ENCODE peak calls at places on chromosomes 7 and 10, in six cellular contexts. G is BJ, V is bronchial epithelial cell, R is mucosa of descending colon, B is mammary epithelial cell, E is GM12878. W is an unnamed sample.

GRCh38 chr10:107517811-107518210 is 353.3 kb upstream of the SORCS1 start:
- DNase-seq in G (no peak), V (no peak), R (no peak), B (no peak), E (no peak), W (no peak)

GRCh38 chr10:95445837-95446347 is 115.3 kb downstream of the SORBS1 start:
- DNase-seq in G (peak; percentile 18), V (peak; percentile 85), R (peak; percentile 67), B (peak; percentile 69), E (no peak), W (no peak)

GRCh38 chr7:21568762-21569161 is 25.9 kb downstream of the DNAH11 start:
- DNase-seq in G (no peak), V (peak; percentile 25), R (no peak), B (no peak), E (no peak), W (no peak)

GRCh38 chr7:143505845-143506244 is 28.2 kb downstream of the TAS2R41 start:
- DNase-seq in G (no peak), V (peak; percentile 27), R (no peak), B (no peak), E (no peak), W (no peak)

GRCh38 chr10:118698421-118698820 is 56.3 kb downstream of the CACUL1 start:
- DNase-seq in G (no peak), V (peak; percentile 67), R (peak; percentile 21), B (peak; percentile 60), E (peak; percentile 80), W (no peak)

GRCh38 chr7:86964973-86965726 is 94.3 kb downstream of the ELAPOR2 start:
- DNase-seq in G (no peak), V (no peak), R (no peak), B (no peak), E (no peak), W (no peak)

GRCh38 chr7:1457949-1458675 is 1.2 kb downstream of the MICALL2 start:
- DNase-seq in G (no peak), V (no peak), R (no peak), B (no peak), E (no peak), W (no peak)

GRCh38 chr10:2543142-2543886 is 524.0 kb upstream of the PFKP start:
- DNase-seq in G (no peak), V (no peak), R (no peak), B (no peak), E (no peak), W (no peak)

GRCh38 chr7:104124469-104124868 is 83.3 kb downstream of the ORC5 start:
- DNase-seq in G (no peak), V (no peak), R (no peak), B (no peak), E (no peak), W (no peak)

GRCh38 chr7:132345730-132346129 is 230.5 kb downstream of the PLXNA4 start:
- DNase-seq in G (no peak), V (no peak), R (no peak), B (no peak), E (no peak), W (no peak)

GRCh38 chr10:29482591-29483421 is 152.0 kb downstream of the SVIL start:
- DNase-seq in G (no peak), V (no peak), R (no peak), B (no peak), E (no peak), W (no peak)

GRCh38 chr10:93071177-93071472 is 2.6 kb upstream of the CYP26A1 start:
- DNase-seq in G (no peak), V (no peak), R (no peak), B (no peak), E (no peak), W (no peak)

GRCh38 chr7:45087301-45088145 is 1.2 kb downstream of the NACAD start:
- DNase-seq in G (no peak), V (no peak), R (no peak), B (no peak), E (no peak), W (peak; percentile 58)
- H3K4me3 ChIP-seq in G (peak overlapping the region; percentile 63), V (no peak overlapping the region), R (no peak overlapping the region), B (no peak overlapping the region), E (no peak overlapping the region), W (no peak overlapping the region)

GRCh38 chr7:120805636-120806388 is 52.1 kb downstream of the TSPAN12 start:
- DNase-seq in G (no peak), V (peak; percentile 41), R (peak; percentile 78), B (peak; percentile 28), E (peak; percentile 53), W (no peak)
- TF ChIP-seq CTCF in G (peak; percentile 86), V (peak; percentile 77), R (peak; percentile 67), B (peak; percentile 85), E (peak; percentile 86), W (peak; percentile 83)

DNA sequence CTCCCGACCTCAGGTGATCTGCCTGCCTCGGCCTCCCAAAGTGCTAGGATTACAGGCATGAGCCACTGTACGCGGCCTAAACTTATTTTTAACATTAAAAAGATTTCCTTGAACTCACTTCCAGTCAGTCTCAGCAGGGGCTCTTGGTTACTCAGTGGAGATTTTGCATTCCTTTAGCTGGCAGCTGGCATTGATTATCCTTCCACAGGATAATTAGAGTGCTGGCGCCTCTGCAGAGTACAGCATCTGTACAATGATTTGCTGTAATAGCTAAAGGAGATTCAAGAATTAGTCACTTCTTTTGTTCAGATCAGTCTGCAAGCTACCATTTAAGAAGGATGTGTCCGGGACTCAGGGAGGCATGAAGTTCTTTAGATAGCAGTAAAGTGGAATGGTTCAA is 125.0 kb upstream of the NPY start:
- DNase-seq in G (no peak), V (no peak), R (no peak), B (no peak), E (no peak), W (no peak)
- H3K4me3 ChIP-seq in G (no peak overlapping the region), V (no peak overlapping the region), R (no peak overlapping the region), B (no peak overlapping the region), E (no peak overlapping the region), W (no peak overlapping the region)

GRCh38 chr10:68331455-68332258 is at the start of gene HNRNPH3:
- DNase-seq in G (peak; percentile 80), V (peak; percentile 91), R (peak; percentile 99), B (peak; percentile 95), E (peak; percentile 93), W (peak; percentile 99)

GRCh38 chr10:68333058-68333395 is 299 bp upstream of the PBLD start:
- DNase-seq in G (no peak), V (peak; percentile 68), R (no peak), B (no peak), E (no peak), W (no peak)

GRCh38 chr10:68330852-68331454 is 911 bp upstream of the HNRNPH3 start:
- DNase-seq in G (no peak), V (no peak), R (peak; percentile 49), B (no peak), E (no peak), W (no peak)

GRCh38 chr10:68333452-68333851 is 724 bp upstream of the PBLD start:
- DNase-seq in G (no peak), V (no peak), R (no peak), B (no peak), E (no peak), W (no peak)

DNA sequence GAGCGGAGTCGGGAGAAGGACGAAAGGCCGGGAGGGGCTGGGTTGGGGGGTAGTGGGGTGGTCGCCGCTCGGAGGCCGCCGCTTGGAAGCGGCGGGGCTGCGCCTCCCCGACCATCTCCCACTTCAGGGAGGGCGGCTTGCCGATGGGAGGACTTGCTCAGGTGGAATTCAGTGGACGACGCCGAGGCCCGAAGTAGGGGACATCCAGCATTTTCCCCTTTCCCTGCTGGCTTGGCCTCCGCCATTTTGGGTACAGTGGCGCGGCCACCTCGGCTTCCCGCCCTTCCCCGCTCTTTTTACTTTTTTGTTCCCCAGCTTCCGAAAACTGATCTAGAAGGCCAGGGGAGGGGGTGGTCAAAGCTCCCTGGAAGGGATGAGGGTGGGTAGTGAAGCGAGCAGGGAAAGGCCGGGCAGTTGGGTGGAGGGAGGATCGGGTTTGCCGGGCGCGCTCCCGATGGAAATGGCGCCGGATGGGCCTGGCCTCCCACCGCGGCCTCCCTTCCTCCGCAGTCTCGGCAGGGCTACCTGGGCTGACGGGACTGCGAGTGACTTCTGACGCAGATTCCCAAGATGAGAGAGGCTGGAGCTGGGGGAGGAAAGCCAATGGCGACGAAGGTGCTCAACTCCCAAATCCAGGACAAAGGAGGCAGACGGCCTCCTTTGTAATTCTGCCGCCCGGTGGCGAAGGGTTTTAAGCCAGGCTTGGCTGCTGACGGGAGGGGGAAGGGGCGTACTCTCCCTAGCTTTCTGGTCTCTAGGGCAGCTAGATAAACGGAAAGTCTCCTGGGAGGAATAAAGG is at the start of gene PBLD:
- DNase-seq in G (no peak), V (peak; percentile 65), R (peak; percentile 84), B (peak; percentile 79), E (no peak), W (peak; percentile 85)
- TF ChIP-seq CTCF in G (peak; percentile 63), V (peak; percentile 58), R (peak; percentile 20), B (peak; percentile 64), E (peak; percentile 54), W (peak; percentile 34)

GRCh38 chr7:100893910-100894763 is 1.6 kb downstream of the ACHE start:
- DNase-seq in G (no peak), V (no peak), R (no peak), B (no peak), E (no peak), W (no peak)
- H3K4me3 ChIP-seq in G (no peak overlapping the region), V (no peak overlapping the region), R (no peak overlapping the region), B (no peak overlapping the region), E (peak overlapping the region; percentile 78), W (no peak overlapping the region)

DNA sequence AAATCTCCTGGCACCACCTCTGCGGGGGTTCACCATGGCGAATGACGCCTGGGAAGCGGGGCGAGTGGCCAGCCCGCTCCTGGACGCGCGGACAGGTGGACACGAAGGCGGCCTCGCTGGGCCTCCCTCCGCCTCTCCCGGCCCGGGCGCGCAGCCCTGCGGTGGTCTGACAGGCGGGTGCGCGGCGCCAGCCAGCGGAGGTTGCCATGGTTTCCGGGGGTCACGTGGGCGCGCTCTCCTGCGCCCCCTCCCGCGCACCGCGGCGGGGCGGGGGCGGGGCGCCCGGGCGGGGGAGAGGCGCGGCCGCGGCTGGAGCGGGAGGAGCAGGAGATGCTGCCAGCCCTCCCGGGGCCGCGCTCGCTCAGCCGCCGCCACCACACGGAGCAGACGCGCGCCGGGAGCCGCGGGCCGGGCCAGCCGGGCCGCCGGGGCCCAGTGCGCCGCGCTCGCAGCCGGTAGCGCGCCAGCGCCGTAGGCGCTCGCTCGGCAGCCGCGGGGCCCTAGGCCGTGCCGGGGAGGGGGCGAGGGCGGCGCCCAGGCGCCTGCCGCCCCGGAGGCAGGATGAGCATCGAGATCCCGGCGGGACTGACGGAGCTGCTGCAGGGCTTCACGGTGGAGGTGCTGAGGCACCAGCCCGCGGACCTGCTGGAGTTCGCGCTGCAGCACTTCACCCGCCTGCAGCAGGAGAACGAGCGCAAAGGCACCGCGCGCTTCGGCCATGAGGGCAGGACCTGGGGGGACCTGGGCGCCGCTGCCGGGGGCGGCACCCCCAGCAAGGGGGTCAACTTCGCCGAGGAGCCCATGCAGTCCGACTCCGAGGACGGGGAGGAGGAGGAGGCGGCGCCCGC is at the start of gene PRKAR2B:
- DNase-seq in G (no peak), V (no peak), R (peak; percentile 69), B (peak; percentile 9), E (no peak), W (peak; percentile 82)
- TF ChIP-seq CTCF in G (no peak), V (no peak), R (no peak), B (no peak), E (no peak), W (no peak)